ENCODE peak calls at places on chromosome 17, in four cellular contexts. O, X, W and M are unnamed samples. For H3K36me3 and H3K4me1, the result is how much of the 10 kb centered on the place peaks cover.

GRCh38 chr17:57739402-57740224 is 5.5 kb downstream of the CCDC182 start:
- DNase-seq in W (no peak), O (no peak), X (no peak), M (no peak)

GRCh38 chr17:22461460-22462145 is 769.3 kb downstream of the KCNJ18 start:
- DNase-seq in W (no peak), O (no peak), X (no peak), M (no peak)

GRCh38 chr17:49471089-49471683 is 23.9 kb upstream of the NGFR start:
- DNase-seq in W (no peak), X (no peak), O (no peak), M (no peak)

GRCh38 chr17:72125226-72125651 is 4.4 kb downstream of the SOX9 start:
- DNase-seq in W (no peak), O (no peak), X (no peak), M (no peak)

GRCh38 chr17:15972497-15972951 is 27.0 kb downstream of the ZSWIM7 start:
- DNase-seq in X (no peak), O (no peak), W (no peak), M (no peak)

GRCh38 chr17:62965649-62966425 is at the start of gene TANC2:
- DNase-seq in O (peak), X (peak), W (peak), M (no peak)

GRCh38 chr17:60817187-60817586 is 139.5 kb downstream of the BCAS3 start:
- DNase-seq in W (no peak), X (no peak), O (no peak), M (no peak)

GRCh38 chr17:71511266-71511995 is 609.4 kb upstream of the SOX9 start:
- DNase-seq in X (no peak), W (no peak), O (no peak), M (no peak)

GRCh38 chr17:181213-182163 is at the start of gene DOC2B:
- DNase-seq in X (no peak), W (peak), O (no peak), M (no peak)

GRCh38 chr17:45225051-45225700 is 3.5 kb downstream of the FMNL1 start:
- DNase-seq in W (no peak), X (no peak), O (no peak), M (no peak)

GRCh38 chr17:65560628-65561371 is 648 bp downstream of the AXIN2 start:
- DNase-seq in X (peak), O (peak), W (peak), M (peak)

GRCh38 chr17:73351764-73352163 is 40.0 kb upstream of the CDC42EP4 start:
- DNase-seq in O (no peak), X (no peak), W (no peak), M (no peak)

GRCh38 chr17:32541640-32542039 is 54.8 kb downstream of the CDK5R1 start:
- DNase-seq in W (no peak), O (no peak), X (no peak), M (no peak)

GRCh38 chr17:40433551-40434384 is 9.5 kb upstream of the IGFBP4 start:
- DNase-seq in W (no peak), X (peak), O (peak), M (no peak)

GRCh38 chr17:50426472-50426782 is 409 bp downstream of the ACSF2 start:
- DNase-seq in O (no peak), W (no peak), X (no peak), M (no peak)

GRCh38 chr17:72378414-72379395 is 257.9 kb downstream of the SOX9 start:
- DNase-seq in W (no peak), X (no peak), O (no peak), M (no peak)

GRCh38 chr17:68357886-68358285 is 66.6 kb downstream of the ARSG start:
- DNase-seq in X (no peak), O (no peak), W (no peak), M (no peak)

GRCh38 chr17:68355093-68355492 is 63.8 kb downstream of the ARSG start:
- DNase-seq in W (no peak), O (no peak), X (no peak), M (no peak)

GRCh38 chr17:68356949-68357455 is 65.7 kb downstream of the ARSG start:
- DNase-seq in X (no peak), O (no peak), W (no peak), M (no peak)

GRCh38 chr17:68353121-68353521 is 61.8 kb downstream of the ARSG start:
- DNase-seq in W (no peak), X (no peak), O (no peak), M (no peak)

DNA sequence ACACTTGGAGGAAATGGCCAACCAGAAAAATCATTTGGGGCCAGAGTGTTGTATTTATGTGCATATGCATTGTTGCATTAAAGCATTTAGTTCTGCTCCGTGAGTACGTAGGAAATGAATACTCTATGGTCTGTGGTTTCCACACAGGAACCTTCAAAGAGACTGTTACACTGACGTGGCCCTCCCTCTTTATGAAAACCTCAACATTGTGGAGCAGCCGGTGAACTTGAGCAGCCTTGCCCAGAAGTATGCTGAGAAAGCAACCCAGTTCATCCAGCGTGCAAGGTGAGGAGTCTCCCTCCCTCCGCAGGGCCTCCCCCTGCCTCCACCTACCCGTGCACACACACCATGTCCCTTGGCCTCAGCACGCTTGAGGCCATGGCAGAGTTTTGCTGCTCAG is 65.2 kb downstream of the ARSG start:
- DNase-seq in X (no peak), W (no peak), O (no peak), M (no peak)
- H3K36me3 ChIP-seq in X (under half), W (under half), O (under half), M (under half)

DNA sequence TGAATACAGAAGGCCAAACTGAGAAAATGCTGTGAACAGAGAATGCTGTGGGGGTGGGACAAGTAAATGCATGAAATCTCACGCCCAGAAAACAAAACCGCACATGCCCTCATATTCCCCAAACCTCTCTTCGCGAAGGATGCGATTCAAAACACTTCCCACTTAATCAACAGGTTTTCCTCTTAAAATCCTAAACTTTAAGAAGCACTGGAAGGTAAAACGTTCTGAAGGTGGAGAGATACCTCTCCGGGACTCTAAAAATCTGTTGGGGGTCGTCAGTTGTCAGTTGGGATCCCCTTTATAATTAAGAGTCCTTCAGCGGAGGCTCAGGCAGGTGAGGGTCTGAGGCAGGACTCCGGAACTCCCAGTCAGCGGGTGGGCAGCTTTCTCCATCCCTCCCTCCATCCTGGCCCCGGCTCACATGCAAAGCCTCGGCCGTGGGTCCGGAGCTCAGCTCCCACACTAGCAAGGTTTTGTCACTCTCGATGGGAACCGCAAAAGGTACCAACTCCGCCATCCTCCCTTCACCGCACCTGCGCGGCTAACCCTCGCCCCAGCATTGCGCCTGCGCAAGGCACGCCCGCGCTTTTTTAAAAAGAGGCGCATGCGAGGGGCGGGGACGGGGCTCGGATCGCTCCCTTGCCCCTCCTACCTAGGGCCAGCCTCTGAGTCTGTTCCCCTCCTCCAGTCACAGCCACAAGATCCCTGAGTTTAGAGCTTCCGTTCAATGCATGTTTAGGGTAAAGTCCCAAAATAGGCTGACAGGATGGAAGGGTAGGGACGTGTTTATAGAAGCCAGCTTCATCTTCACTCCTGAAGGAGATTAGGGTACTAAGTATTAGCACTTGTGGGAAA is at the start of gene RDM1:
- DNase-seq in O (no peak), X (no peak), W (peak), M (no peak)
- TF ChIP-seq POLR2A in O (no peak), X (no peak), W (no peak), M (no peak)

DNA sequence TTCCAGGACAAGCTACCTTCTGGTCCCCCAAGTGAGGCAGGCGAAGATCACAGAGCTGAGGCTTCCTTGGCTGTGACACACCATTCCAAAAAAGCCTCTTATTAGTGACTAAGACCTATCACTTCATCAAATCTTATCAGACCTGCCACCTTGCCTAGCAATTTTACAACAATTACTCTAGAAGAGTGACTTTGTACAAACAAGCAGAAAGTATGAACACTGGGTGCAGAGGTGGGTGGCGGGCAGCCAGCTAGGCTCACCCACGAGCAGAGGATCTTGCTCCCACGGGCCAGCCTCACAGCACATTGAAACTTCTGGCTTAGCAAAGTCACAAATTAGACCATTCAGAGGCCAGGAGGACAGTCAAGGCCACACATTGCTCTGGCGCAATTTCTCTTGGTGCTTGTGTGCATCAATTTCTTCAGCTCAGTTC is 2.2 kb upstream of the ICAM2 start:
- DNase-seq in X (peak), O (no peak), W (no peak), M (no peak)
- H3K4me1 ChIP-seq in X (under half), O (under half), W (under half), M (under half)

GRCh38 chr17:81955756-81956544 is 5.0 kb downstream of the NOTUM start:
- DNase-seq in W (no peak), O (no peak), X (no peak), M (no peak)
- H3K36me3 ChIP-seq in W (under half), O (under half), X (under half), M (under half)

GRCh38 chr17:75154195-75155106 is at the start of gene JPT1:
- DNase-seq in W (peak), O (peak), X (peak), M (peak)
- TF ChIP-seq POLR2A in W (peak), O (peak), X (peak), M (peak)

GRCh38 chr17:55117063-55117611 is 147.6 kb upstream of the HLF start:
- DNase-seq in O (no peak), X (no peak), W (no peak), M (no peak)

GRCh38 chr17:55121268-55121667 is 143.5 kb upstream of the HLF start:
- DNase-seq in O (no peak), W (no peak), X (no peak), M (no peak)

GRCh38 chr17:55120651-55121050 is 144.1 kb upstream of the HLF start:
- DNase-seq in O (no peak), X (no peak), W (no peak), M (no peak)

GRCh38 chr17:55114283-55114682 is 145.7 kb downstream of the STXBP4 start:
- DNase-seq in X (no peak), W (no peak), O (no peak), M (no peak)

GRCh38 chr17:55116440-55116914 is 147.9 kb downstream of the STXBP4 start:
- DNase-seq in W (no peak), X (no peak), O (no peak), M (no peak)
- H3K4me1 ChIP-seq in W (under half), X (under half), O (under half), M (under half)